ENCODE peak calls at places on chromosomes 12 and 14, in four cellular contexts. H, E, U and X are unnamed samples. For H3K4me1 and H3K36me3, the result is how much of the 10 kb centered on the place peaks cover.

GRCh38 chr12:11853126-11853525 is 203.7 kb downstream of the ETV6 start:
- DNase-seq in H (peak), E (peak), U (no peak), X (no peak)

GRCh38 chr12:24911284-24911791 is 37.6 kb downstream of the BCAT1 start:
- DNase-seq in H (no peak), E (no peak), U (no peak), X (no peak)

GRCh38 chr12:71237128-71237527 is 79.3 kb upstream of the TSPAN8 start:
- DNase-seq in H (no peak), E (no peak), U (no peak), X (no peak)

GRCh38 chr14:99211410-99211809 is 60.6 kb downstream of the BCL11B start:
- DNase-seq in H (no peak), E (no peak), U (no peak), X (no peak)

GRCh38 chr12:28086521-28086920 is 103.7 kb upstream of the CCDC91 start:
- DNase-seq in H (no peak), E (no peak), U (no peak), X (no peak)

GRCh38 chr12:105221588-105222325 is 14.2 kb downstream of the APPL2 start:
- DNase-seq in H (no peak), E (peak), U (no peak), X (no peak)

GRCh38 chr14:33568935-33569579 is 381.8 kb downstream of the EGLN3 start:
- DNase-seq in H (no peak), E (no peak), U (no peak), X (no peak)

GRCh38 chr12:25082628-25083027 is 112.3 kb downstream of the DNAI7 start:
- DNase-seq in H (no peak), E (no peak), U (no peak), X (no peak)

GRCh38 chr12:40198601-40199000 is 26.2 kb upstream of the LRRK2 start:
- DNase-seq in H (no peak), E (no peak), U (no peak), X (no peak)

GRCh38 chr12:67546718-67547117 is 101.8 kb upstream of the DYRK2 start:
- DNase-seq in H (no peak), E (no peak), U (no peak), X (no peak)

GRCh38 chr14:69055125-69055524 is 76.0 kb upstream of the ACTN1 start:
- DNase-seq in H (no peak), E (no peak), U (no peak), X (no peak)

GRCh38 chr12:82326905-82327503 is 31.2 kb downstream of the CCDC59 start:
- DNase-seq in H (no peak), E (no peak), U (no peak), X (no peak)

GRCh38 chr12:48978291-48978740 is at the start of gene WNT1:
- DNase-seq in H (no peak), E (peak), U (no peak), X (no peak)

GRCh38 chr12:72075891-72076557 is 137.4 kb downstream of the TPH2 start:
- DNase-seq in H (no peak), E (no peak), U (no peak), X (no peak)

GRCh38 chr12:15428632-15429031 is 106.3 kb downstream of the PTPRO start:
- DNase-seq in H (no peak), E (no peak), U (no peak), X (no peak)

GRCh38 chr14:22200977-22201605 is 387.9 kb downstream of the DAD1 start:
- DNase-seq in H (no peak), E (no peak), U (no peak), X (no peak)

GRCh38 chr14:101363261-101363555 is 198.1 kb upstream of the DIO3 start:
- DNase-seq in H (no peak), E (no peak), U (no peak), X (no peak)

GRCh38 chr14:92093320-92093719 is 13.1 kb downstream of the ATXN3 start:
- DNase-seq in H (no peak), E (no peak), U (no peak), X (no peak)

GRCh38 chr12:121145221-121145620 is 12.5 kb downstream of the P2RX7 start:
- DNase-seq in H (no peak), E (no peak), U (no peak), X (no peak)

GRCh38 chr14:91048256-91048655 is 12.2 kb downstream of the RPS6KA5 start:
- DNase-seq in H (no peak), E (no peak), U (no peak), X (no peak)

GRCh38 chr12:49693931-49694439 is 13.2 kb downstream of the FMNL3 start:
- DNase-seq in H (no peak), E (no peak), U (no peak), X (no peak)

GRCh38 chr12:131755305-131756113 is 44.6 kb downstream of the SFSWAP start:
- DNase-seq in H (no peak), E (no peak), U (no peak), X (no peak)

GRCh38 chr14:57038689-57039088 is 228.4 kb upstream of the OTX2 start:
- DNase-seq in H (no peak), E (no peak), U (no peak), X (no peak)
- H3K4me1 ChIP-seq in H (under half), E (under half), U (under half), X (under half)

DNA sequence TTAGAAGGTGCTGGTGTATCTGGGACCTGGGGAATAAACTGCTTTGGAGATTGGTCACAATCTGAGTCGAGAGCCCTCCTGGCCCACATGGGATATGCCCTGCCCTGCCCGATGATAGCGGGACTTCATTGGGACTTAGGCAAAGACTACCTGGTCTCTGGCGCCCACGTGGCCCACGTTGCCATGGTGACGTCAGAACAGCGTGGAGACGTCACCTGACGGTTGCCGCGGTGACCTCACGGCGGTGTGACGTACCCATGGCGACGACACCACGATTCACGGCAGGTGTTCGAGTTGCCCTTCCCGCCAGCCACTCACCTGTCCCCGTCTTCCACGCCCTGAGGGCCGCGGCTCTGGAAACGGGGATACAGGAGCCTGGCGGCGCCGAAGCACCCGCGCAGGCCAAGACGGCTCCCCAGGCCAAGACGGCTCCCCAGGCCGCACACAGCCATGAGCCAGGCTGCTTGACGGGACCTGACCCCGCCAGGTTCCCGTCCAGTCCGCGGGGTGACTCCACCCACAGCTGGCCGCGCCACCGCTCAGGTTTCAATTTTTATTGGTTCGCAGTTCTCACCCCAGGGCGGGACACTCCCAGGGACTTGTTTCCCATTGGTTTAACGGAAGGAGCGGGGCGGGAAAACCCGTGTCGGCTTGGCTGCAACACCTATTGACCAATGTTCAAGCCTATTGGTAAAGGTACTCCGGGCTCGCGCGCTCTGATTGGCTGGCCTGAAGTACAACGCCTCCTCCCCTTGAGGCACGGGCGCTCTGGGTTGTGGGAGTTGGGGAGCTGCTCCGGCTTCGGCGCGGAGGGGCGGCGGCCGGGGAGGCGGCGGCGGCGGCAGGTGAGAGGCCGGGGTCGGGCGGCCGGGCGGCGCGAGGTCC is at the start of the genes MMAB and MVK:
- DNase-seq in H (peak), E (peak), U (peak), X (peak)
- TF ChIP-seq POLR2A in H (peak), E (peak), U (peak), X (no peak)

DNA sequence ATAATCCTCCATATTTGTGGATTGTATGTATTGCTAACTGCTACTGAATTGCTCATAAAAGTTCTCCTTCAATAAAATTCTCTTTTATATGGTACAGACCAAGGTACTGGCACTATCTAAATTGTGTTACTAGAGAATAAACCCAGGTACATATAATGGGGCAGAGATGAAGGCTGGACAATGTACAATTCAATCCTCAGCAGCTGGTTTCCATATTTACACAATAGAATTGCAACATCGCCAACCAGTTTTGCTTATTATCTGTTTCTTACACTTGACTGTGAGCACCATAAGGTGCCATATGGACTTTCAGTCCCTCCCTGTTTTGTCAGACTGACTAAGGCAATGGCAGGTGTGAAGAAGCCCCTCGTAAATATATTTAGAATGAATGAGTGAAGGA is 18.1 kb downstream of the KITLG start:
- DNase-seq in H (no peak), E (no peak), U (no peak), X (no peak)
- H3K36me3 ChIP-seq in H (under half), E (under half), U (under half), X (under half)

GRCh38 chr12:92436847-92437246 is 265.9 kb upstream of the PLEKHG7 start:
- DNase-seq in H (no peak), E (no peak), U (no peak), X (no peak)

GRCh38 chr12:92437452-92437851 is 265.3 kb upstream of the PLEKHG7 start:
- DNase-seq in H (no peak), E (no peak), U (no peak), X (no peak)

GRCh38 chr12:92439397-92439779 is 263.4 kb upstream of the PLEKHG7 start:
- DNase-seq in H (no peak), E (no peak), U (no peak), X (no peak)

GRCh38 chr12:92440072-92440471 is 262.7 kb upstream of the PLEKHG7 start:
- DNase-seq in H (no peak), E (no peak), U (no peak), X (no peak)

GRCh38 chr12:92438641-92439396 is 264.0 kb upstream of the PLEKHG7 start:
- DNase-seq in H (no peak), E (no peak), U (no peak), X (no peak)
- H3K4me1 ChIP-seq in H (under half), E (under half), U (under half), X (under half)

GRCh38 chr12:30796891-30797371 is 42.2 kb upstream of the CAPRIN2 start:
- DNase-seq in H (no peak), E (no peak), U (no peak), X (peak)
- TF ChIP-seq POLR2A in H (no peak), E (no peak), U (no peak), X (no peak)

DNA sequence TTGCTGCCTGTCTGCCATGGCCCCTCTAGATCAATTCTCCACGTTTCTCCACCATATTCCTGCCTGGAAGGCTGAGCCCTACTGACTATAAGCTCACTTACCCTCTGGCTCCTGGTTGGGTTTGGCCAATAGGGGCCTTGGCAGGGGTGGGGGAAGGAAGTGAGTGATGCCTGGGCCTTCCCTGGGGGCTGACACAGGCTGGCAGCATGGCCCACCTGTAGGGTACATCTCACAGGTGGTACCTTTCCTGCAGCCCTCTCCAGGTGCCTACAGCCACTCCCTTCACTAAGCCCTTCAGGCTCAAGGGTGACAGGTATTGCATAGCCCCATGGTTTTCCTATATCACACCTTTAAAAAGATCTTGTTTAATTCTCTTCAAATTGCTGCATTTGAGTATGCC is 3.5 kb downstream of the RFC5 start:
- DNase-seq in H (no peak), E (no peak), U (no peak), X (no peak)
- H3K36me3 ChIP-seq in H (under half), E (under half), U (under half), X (under half)

DNA sequence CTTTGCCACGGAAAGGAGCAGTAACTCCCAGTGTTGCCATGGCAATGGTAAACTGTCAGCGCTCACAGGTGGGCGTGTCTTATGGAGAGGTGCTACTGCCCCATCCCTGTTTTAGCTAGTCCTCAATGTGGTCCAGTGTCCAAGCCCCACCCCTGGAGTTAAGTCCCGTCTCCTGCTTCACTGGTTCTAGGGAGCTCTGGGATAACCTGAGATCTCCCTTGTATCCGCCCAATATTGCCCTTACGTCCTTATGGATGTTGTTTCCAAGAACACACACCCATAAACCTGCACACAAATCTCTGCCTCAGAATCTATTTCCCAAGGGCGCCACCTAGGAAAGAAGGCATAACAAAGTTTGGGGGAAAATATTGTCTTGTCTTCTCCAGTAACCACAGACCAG is 64.2 kb downstream of the SPRING1 start:
- DNase-seq in H (no peak), E (no peak), U (no peak), X (no peak)
- H3K4me1 ChIP-seq in H (under half), E (under half), U (under half), X (under half)